ENCODE peak calls at places on chromosomes 3 and 15, in nine cellular contexts. P is prostate gland, G is breast epithelium, E is endothelial cell of umbilical vein, R is HL-60, F is H1, H is GM12878, S is spleen, T is HCT116. V is an unnamed sample.

GRCh38 chr3:56781762-56782161 is 20.0 kb downstream of the ARHGEF3 start:
- DNase-seq in G (no peak), F (no peak), P (no peak), T (no peak), S (no peak), E (no peak), R (no peak), H (no peak), V (no peak)

GRCh38 chr3:50264389-50264963 is 4.5 kb upstream of the SEMA3B start:
- DNase-seq in R (no peak), F (peak; percentile 94), S (no peak), T (peak; percentile 76), P (peak; percentile 52), E (peak; percentile 39), H (no peak), G (peak; percentile 93), V (peak; percentile 65)

GRCh38 chr3:71724584-71725278 is 471 bp downstream of the EIF4E3 start:
- DNase-seq in T (no peak), F (no peak), G (no peak), R (no peak), S (peak; percentile 91), H (no peak), E (no peak), P (peak; percentile 7), V (peak; percentile 43)

GRCh38 chr3:46717447-46718231 is at the start of gene PRSS50:
- DNase-seq in R (no peak), G (no peak), S (peak; percentile 61), F (no peak), T (no peak), E (no peak), P (no peak), H (no peak), V (peak; percentile 21)

GRCh38 chr3:170772135-170772534 is 97.9 kb downstream of the RPL22L1 start:
- DNase-seq in R (no peak), E (no peak), P (no peak), F (no peak), S (no peak), G (no peak), H (no peak), T (no peak), V (no peak)

GRCh38 chr3:114418724-114419543 is 125.1 kb downstream of the TIGIT start:
- DNase-seq in E (peak; percentile 78), F (no peak), S (no peak), T (peak; percentile 57), G (no peak), P (no peak), R (peak; percentile 36), H (no peak), V (no peak)

GRCh38 chr3:32469151-32469874 is 33.3 kb downstream of the CMTM6 start:
- DNase-seq in T (no peak), S (no peak), E (no peak), F (no peak), P (no peak), G (no peak), R (no peak), H (no peak), V (no peak)

GRCh38 chr3:170418422-170419300 is at the start of gene CLDN11:
- DNase-seq in E (peak; percentile 22), P (peak; percentile 30), H (no peak), S (no peak), G (peak; percentile 44), R (no peak), F (no peak), T (no peak), V (no peak)

GRCh38 chr3:154129625-154130024 is 8.4 kb downstream of the ARHGEF26 start:
- DNase-seq in T (no peak), E (no peak), R (no peak), F (no peak), G (no peak), H (no peak), S (no peak), P (no peak), V (no peak)

GRCh38 chr3:57421336-57421735 is 122.8 kb downstream of the DNAH12 start:
- DNase-seq in T (no peak), H (no peak), G (no peak), F (no peak), E (no peak), P (no peak), S (no peak), R (no peak), V (no peak)

DNA sequence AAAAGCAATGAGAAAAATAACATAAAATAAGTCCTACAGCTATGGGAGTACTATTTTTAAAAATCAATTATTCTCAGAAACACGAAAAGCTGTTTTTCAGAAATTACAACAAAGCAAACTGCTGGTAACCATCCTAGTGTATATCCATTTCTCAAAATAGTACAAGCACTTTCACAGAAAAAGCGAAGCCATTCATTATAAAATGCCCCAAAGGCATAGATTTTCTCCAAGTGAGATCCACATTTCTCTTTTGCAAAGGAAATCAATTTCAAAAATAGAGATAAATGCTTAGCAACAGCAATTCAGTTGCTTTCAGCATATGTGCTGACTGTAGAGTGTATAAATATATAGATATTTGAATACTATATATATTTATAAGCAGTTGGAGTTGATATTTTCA is 1266.3 kb downstream of the SI start:
- DNase-seq in E (no peak), H (no peak), R (no peak), S (no peak), P (no peak), G (no peak), T (no peak), F (no peak), V (no peak)
- TF ChIP-seq POLR2AphosphoS5 in E (no peak), H (no peak), R (no peak), S (no peak), P (no peak), G (no peak), T (no peak), F (no peak), V (no peak)

GRCh38 chr3:45604596-45604995 is 10.0 kb downstream of the LIMD1 start:
- DNase-seq in R (no peak), T (no peak), G (no peak), H (no peak), F (no peak), S (no peak), E (no peak), P (no peak), V (no peak)
- H3K4me3 ChIP-seq in R (no peak overlapping the region), T (no peak overlapping the region), G (no peak overlapping the region), H (no peak overlapping the region), F (no peak overlapping the region), S (no peak overlapping the region), E (no peak overlapping the region), P (no peak overlapping the region), V (no peak overlapping the region)

DNA sequence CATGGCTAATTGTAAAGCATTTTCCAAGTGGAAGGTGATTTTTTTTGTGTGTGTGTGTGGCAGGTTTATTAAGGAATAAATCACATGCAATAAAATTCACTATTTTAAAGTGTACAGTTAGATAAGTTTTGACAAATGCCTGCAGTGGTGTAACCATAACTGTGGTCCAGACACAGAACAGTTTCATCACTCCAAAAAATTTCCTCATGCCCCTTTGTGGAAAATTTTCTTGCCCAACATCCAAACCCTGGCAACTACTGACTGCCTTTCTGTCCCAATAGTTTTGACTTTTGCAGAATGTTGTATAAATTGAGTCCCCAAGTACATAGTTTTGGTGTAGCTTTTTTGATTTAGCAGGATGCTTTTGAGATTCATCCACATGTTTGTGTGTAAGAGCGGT is 135.1 kb upstream of the KLHL25 start:
- DNase-seq in F (no peak), S (no peak), E (no peak), T (no peak), P (no peak), G (no peak), H (no peak), R (peak; percentile 7), V (no peak)
- TF ChIP-seq POLR2AphosphoS5 in F (no peak), S (no peak), E (no peak), T (no peak), P (no peak), G (no peak), H (no peak), R (no peak), V (no peak)

GRCh38 chr3:108472011-108472591 is 38.3 kb downstream of the MYH15 start:
- DNase-seq in E (peak; percentile 78), G (no peak), T (peak; percentile 96), P (no peak), R (no peak), S (no peak), H (no peak), F (no peak), V (no peak)
- H3K4me3 ChIP-seq in E (no peak overlapping the region), G (no peak overlapping the region), T (peak overlapping the region; percentile 38), P (no peak overlapping the region), R (no peak overlapping the region), S (no peak overlapping the region), H (no peak overlapping the region), F (no peak overlapping the region), V (no peak overlapping the region)

GRCh38 chr3:149589332-149589731 is 68.5 kb downstream of the WWTR1 start:
- DNase-seq in H (no peak), F (no peak), T (no peak), G (no peak), P (no peak), E (peak; percentile 95), R (no peak), S (no peak), V (no peak)

GRCh38 chr3:149593416-149594160 is 64.2 kb downstream of the WWTR1 start:
- DNase-seq in S (no peak), E (no peak), F (no peak), G (no peak), R (no peak), T (no peak), H (no peak), P (no peak), V (no peak)

GRCh38 chr3:149588909-149589308 is 68.9 kb downstream of the WWTR1 start:
- DNase-seq in F (no peak), R (no peak), E (no peak), S (no peak), P (no peak), G (no peak), H (no peak), T (no peak), V (no peak)

GRCh38 chr3:149592758-149593240 is 65.0 kb downstream of the WWTR1 start:
- DNase-seq in S (no peak), G (no peak), F (no peak), P (no peak), T (no peak), H (no peak), E (peak; percentile 63), R (no peak), V (no peak)

DNA sequence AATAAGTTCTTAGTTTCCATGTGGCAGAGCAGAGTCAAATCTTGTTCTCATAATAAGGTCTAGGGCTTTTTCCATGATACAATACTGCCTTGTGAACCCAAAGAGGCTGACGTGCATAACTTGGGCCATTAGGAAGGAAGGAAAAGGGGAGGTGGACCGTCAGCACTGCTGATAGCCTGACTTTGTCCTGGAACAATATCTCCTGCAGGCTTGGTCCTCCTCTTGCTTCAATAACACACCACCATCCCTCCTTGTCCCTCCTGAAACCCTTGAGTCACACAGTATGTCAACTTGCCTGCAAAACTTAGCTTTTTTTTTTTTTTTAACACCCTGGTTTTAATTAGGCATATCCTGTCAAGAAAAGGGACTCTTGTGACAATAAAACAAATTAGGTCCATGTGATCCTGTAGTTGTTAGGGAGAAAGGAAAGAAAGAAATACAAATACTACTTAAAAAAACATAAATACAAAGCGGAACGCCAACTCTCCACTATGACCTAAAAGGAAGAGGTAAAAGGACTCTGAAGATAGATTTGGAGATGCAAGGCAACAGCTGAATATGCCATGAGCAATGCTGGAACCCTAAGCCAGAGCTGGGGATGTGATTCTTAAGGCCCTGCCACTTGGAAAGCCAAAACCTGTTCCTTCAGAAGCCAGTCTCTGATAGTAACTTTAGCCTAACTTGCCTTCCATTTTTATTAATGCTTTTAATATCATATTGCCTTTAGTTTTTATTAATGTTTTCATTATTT is 67.0 kb downstream of the WWTR1 start:
- DNase-seq in T (no peak), S (no peak), P (no peak), E (peak; percentile 89), G (no peak), R (no peak), H (no peak), F (no peak), V (no peak)
- TF ChIP-seq POLR2AphosphoS5 in T (no peak), S (no peak), P (no peak), E (no peak), G (no peak), R (no peak), H (no peak), F (no peak), V (no peak)

GRCh38 chr3:110711130-110711832 is 360.3 kb upstream of the NECTIN3 start:
- DNase-seq in P (no peak), S (no peak), F (no peak), H (no peak), T (no peak), G (no peak), R (no peak), E (no peak), V (no peak)
- H3K4me3 ChIP-seq in P (no peak overlapping the region), S (no peak overlapping the region), F (no peak overlapping the region), H (no peak overlapping the region), T (no peak overlapping the region), G (no peak overlapping the region), R (no peak overlapping the region), E (no peak overlapping the region), V (no peak overlapping the region)